ENCODE peak calls at places on chromosomes 12 and 14, in eight cellular contexts. X is tibial artery; O is lung; B is CD8-positive, alpha-beta memory T cell; G is right cardiac atrium; J is ovary; F is heart left ventricle; C is IMR-90. Y is an unnamed sample.

GRCh38 chr12:20445693-20446092 is 77.4 kb downstream of the PDE3A start:
- DNase-seq in X (no peak), O (no peak), B (no peak), G (no peak), J (no peak), F (peak; percentile 31), C (peak; percentile 28), Y (no peak)

GRCh38 chr14:54291491-54292191 is 105.2 kb upstream of the CDKN3 start:
- DNase-seq in X (no peak), O (no peak), B (no peak), G (peak; percentile 24), J (no peak), F (peak; percentile 39), C (no peak), Y (no peak)

GRCh38 chr14:100028990-100029677 is 36.1 kb upstream of the EVL start:
- DNase-seq in X (no peak), O (no peak), B (no peak), G (no peak), J (no peak), F (no peak), C (peak; percentile 74), Y (no peak)

GRCh38 chr14:53663709-53664108 is 292.9 kb downstream of the BMP4 start:
- DNase-seq in X (no peak), O (no peak), B (no peak), G (peak; percentile 18), J (no peak), F (peak; percentile 40), C (peak; percentile 9), Y (no peak)

GRCh38 chr14:68774771-68775613 is 17.9 kb downstream of the ZFP36L1 start:
- DNase-seq in X (no peak), O (no peak), B (no peak), G (no peak), J (no peak), F (peak; percentile 17), C (peak; percentile 84), Y (peak; percentile 34)

GRCh38 chr12:107884769-107885694 is 110.5 kb downstream of the ASCL4 start:
- DNase-seq in X (no peak), O (peak; percentile 58), B (peak; percentile 10), G (no peak), J (no peak), F (peak; percentile 34), C (peak; percentile 49), Y (no peak)

GRCh38 chr14:94478420-94478819 is 2.4 kb upstream of the SERPINA9 start:
- DNase-seq in X (no peak), O (no peak), B (no peak), G (no peak), J (no peak), F (no peak), C (no peak), Y (no peak)

GRCh38 chr14:69529563-69529962 is 45.0 kb downstream of the PLEKHD1 start:
- DNase-seq in X (no peak), O (no peak), B (no peak), G (no peak), J (no peak), F (no peak), C (no peak), Y (no peak)

GRCh38 chr12:113083863-113084430 is 27.4 kb downstream of the DTX1 start:
- DNase-seq in X (no peak), O (peak; percentile 38), B (no peak), G (peak; percentile 73), J (no peak), F (peak; percentile 61), C (no peak), Y (peak; percentile 62)

GRCh38 chr12:113077859-113078256 is 21.3 kb downstream of the DTX1 start:
- DNase-seq in X (no peak), O (no peak), B (no peak), G (no peak), J (no peak), F (no peak), C (no peak), Y (peak; percentile 33)

GRCh38 chr12:113081785-113082296 is 25.3 kb downstream of the DTX1 start:
- DNase-seq in X (no peak), O (no peak), B (no peak), G (no peak), J (no peak), F (no peak), C (no peak), Y (no peak)

GRCh38 chr12:113082486-113083148 is 26.1 kb downstream of the DTX1 start:
- DNase-seq in X (no peak), O (no peak), B (no peak), G (no peak), J (no peak), F (no peak), C (no peak), Y (no peak)

GRCh38 chr12:113080692-113081091 is 24.2 kb downstream of the DTX1 start:
- DNase-seq in X (no peak), O (no peak), B (no peak), G (no peak), J (no peak), F (no peak), C (no peak), Y (no peak)
- H3K4me1 ChIP-seq in X (no peaks in the 10 kb centered on the region), O (no peaks in the 10 kb centered on the region), B (peaks cover 19% of the 10 kb centered on the region), G (no peaks in the 10 kb centered on the region), J (no peaks in the 10 kb centered on the region), F (no peaks in the 10 kb centered on the region), C (no peaks in the 10 kb centered on the region), Y (no peaks in the 10 kb centered on the region)

DNA sequence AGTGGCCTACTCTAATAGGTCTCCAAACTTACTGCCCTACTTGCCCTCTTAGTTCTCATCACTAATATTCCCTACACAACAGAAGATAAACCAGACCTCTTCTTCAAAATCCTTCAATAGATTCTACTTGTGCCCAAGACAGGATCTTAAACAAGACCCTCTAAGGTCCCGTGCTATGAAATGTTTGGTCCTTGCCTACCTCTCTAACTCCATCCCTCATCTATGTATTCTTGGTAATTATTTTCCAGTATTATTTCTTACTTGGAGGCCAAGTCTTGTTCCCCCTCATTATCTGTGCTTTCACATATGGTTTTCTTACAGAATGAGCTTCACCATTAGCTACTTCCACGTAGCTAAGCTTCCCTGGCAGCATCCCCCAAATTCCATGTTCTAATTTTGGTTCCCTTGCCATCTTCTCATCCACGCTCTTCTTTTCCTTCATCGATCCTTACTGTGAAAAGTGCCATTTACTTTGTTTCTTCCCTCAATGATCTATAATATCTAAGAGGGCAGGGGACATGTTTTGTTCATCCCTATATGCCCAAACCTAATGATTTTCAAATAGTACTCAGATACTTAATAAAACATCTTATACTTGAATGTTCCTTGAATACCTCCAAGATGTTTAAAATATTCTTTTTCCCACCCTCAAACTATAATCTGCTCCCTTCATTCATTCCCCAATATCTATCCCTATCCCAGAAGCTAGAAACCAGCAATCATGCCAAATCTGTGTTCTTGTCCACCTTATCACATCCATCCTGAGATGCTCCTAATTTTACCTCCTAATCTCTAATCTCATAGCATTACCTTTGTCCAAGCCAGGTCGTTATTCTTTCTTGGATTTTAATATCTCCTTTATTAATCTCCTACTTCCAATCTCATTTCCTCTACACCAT is 10.1 kb downstream of the HNRNPC start:
- DNase-seq in X (no peak), O (no peak), B (no peak), G (no peak), J (no peak), F (no peak), C (no peak), Y (no peak)
- H3K4me1 ChIP-seq in X (peaks cover 70% of the 10 kb centered on the region), O (peaks cover 41% of the 10 kb centered on the region), B (peaks cover 83% of the 10 kb centered on the region), G (peaks cover 8% of the 10 kb centered on the region), J (peaks cover 13% of the 10 kb centered on the region), F (peaks cover 90% of the 10 kb centered on the region), C (peaks cover 11% of the 10 kb centered on the region), Y (peaks cover 87% of the 10 kb centered on the region)

GRCh38 chr14:63874223-63874622 is 21.4 kb downstream of the SYNE2 start:
- DNase-seq in X (no peak), O (no peak), B (no peak), G (no peak), J (no peak), F (no peak), C (no peak), Y (no peak)

GRCh38 chr14:63878052-63878451 is 25.2 kb downstream of the SYNE2 start:
- DNase-seq in X (no peak), O (no peak), B (no peak), G (no peak), J (no peak), F (no peak), C (no peak), Y (no peak)

GRCh38 chr14:63875311-63875710 is 22.5 kb downstream of the SYNE2 start:
- DNase-seq in X (no peak), O (no peak), B (no peak), G (peak; percentile 23), J (no peak), F (peak; percentile 47), C (peak; percentile 91), Y (no peak)

GRCh38 chr14:63878792-63879191 is 26.0 kb downstream of the SYNE2 start:
- DNase-seq in X (no peak), O (no peak), B (no peak), G (no peak), J (no peak), F (no peak), C (no peak), Y (no peak)

DNA sequence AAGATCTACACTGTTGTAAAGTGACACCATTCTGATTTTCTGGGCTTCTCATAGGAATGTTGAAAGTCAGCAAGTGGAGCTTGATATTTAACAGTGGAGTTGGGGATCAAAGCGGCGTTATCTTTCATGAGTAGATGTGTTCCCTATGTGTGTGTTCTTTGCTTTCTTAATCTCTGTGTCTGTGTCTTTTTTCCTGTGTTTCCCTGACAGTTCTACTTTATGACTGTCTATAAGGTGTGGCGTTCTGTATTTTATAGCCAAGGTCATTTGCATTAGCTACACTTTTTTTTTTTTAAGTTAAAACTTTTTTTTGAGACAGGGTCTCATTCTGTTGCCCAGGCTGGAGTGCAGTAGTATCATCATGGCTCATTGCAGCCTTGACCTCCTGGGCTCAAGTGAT is 24.8 kb downstream of the SYNE2 start:
- DNase-seq in X (no peak), O (no peak), B (no peak), G (no peak), J (no peak), F (no peak), C (no peak), Y (no peak)
- H3K4me1 ChIP-seq in X (peaks cover 54% of the 10 kb centered on the region), O (peaks cover 28% of the 10 kb centered on the region), B (peaks cover 5% of the 10 kb centered on the region), G (peaks cover 9% of the 10 kb centered on the region), J (peaks cover 23% of the 10 kb centered on the region), F (peaks cover 58% of the 10 kb centered on the region), C (peaks cover 4% of the 10 kb centered on the region), Y (peaks cover 27% of the 10 kb centered on the region)

GRCh38 chr12:119005085-119005484 is 23.7 kb downstream of the SRRM4 start:
- DNase-seq in X (no peak), O (no peak), B (no peak), G (no peak), J (no peak), F (no peak), C (no peak), Y (no peak)

GRCh38 chr12:119006749-119007148 is 25.4 kb downstream of the SRRM4 start:
- DNase-seq in X (no peak), O (no peak), B (no peak), G (no peak), J (no peak), F (no peak), C (no peak), Y (no peak)

GRCh38 chr12:119008691-119009221 is 27.4 kb downstream of the SRRM4 start:
- DNase-seq in X (no peak), O (no peak), B (no peak), G (no peak), J (no peak), F (no peak), C (no peak), Y (no peak)

GRCh38 chr12:119011231-119011630 is 29.9 kb downstream of the SRRM4 start:
- DNase-seq in X (no peak), O (no peak), B (no peak), G (no peak), J (no peak), F (no peak), C (no peak), Y (no peak)

DNA sequence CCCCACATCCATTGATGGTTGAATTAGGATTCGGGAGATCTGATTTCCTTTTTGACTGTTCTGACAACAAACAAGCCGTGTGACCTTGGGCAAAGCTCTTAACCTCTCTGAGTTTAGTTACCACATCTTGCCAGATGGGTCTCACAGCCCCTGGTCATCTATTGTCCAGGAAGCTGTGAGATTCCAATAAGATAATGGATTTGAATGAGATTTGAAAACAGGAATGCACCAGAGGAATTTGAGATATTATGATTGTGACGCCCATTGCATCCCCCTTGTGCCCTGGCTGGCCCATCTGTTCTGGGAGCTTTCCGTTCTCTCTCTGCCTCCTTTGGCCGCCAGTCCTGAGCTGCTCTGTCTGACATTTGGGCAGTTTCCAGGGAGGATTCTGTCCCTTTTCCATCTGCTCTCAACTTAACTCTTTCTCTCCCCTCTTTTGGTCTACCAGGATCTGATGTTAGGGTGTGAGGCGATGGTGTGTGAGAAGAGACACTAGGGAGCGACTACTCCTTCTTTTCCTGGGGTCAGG is 24.6 kb downstream of the SRRM4 start:
- DNase-seq in X (no peak), O (no peak), B (no peak), G (no peak), J (no peak), F (no peak), C (no peak), Y (no peak)
- H3K4me1 ChIP-seq in X (no peaks in the 10 kb centered on the region), O (no peaks in the 10 kb centered on the region), B (no peaks in the 10 kb centered on the region), G (no peaks in the 10 kb centered on the region), J (no peaks in the 10 kb centered on the region), F (no peaks in the 10 kb centered on the region), C (no peaks in the 10 kb centered on the region), Y (no peaks in the 10 kb centered on the region)